ENCODE peak calls at places on chromosomes 3 and 15, in four cellular contexts. One of them, this sample, is unnamed.

GRCh38 chr3:27633224-27633545 is 88.9 kb downstream of the EOMES start:
- DNase-seq in HepG2: peak; percentile 3
- DNase-seq in GM12878: no peak
- DNase-seq in K562: no peak
- DNase-seq in this sample: peak; percentile 38

GRCh38 chr15:67108122-67108871 is 42.9 kb downstream of the SMAD3 start:
- DNase-seq in HepG2: peak; percentile 33
- DNase-seq in GM12878: no peak
- DNase-seq in K562: no peak
- DNase-seq in this sample: peak; percentile 57

GRCh38 chr3:1179116-1179515 is 86.3 kb downstream of the CNTN6 start:
- DNase-seq in HepG2: no peak
- DNase-seq in GM12878: no peak
- DNase-seq in K562: no peak
- DNase-seq in this sample: no peak

GRCh38 chr15:43872416-43873020 is 45.7 kb downstream of the WDR76 start:
- DNase-seq in HepG2: peak; percentile 57
- DNase-seq in GM12878: peak; percentile 4
- DNase-seq in K562: peak; percentile 61
- DNase-seq in this sample: peak; percentile 69

GRCh38 chr3:4758957-4759656 is 220.1 kb upstream of the BHLHE40 start:
- DNase-seq in HepG2: no peak
- DNase-seq in GM12878: no peak
- DNase-seq in K562: no peak
- DNase-seq in this sample: no peak

GRCh38 chr3:188890572-188891270 is 281.1 kb upstream of the TPRG1 start:
- DNase-seq in HepG2: no peak
- DNase-seq in GM12878: no peak
- DNase-seq in K562: no peak
- DNase-seq in this sample: no peak

GRCh38 chr15:95860406-95860805 is 470.1 kb upstream of the NR2F2 start:
- DNase-seq in HepG2: no peak
- DNase-seq in GM12878: no peak
- DNase-seq in K562: no peak
- DNase-seq in this sample: no peak

GRCh38 chr3:24088782-24089181 is 143.7 kb downstream of the NR1D2 start:
- DNase-seq in HepG2: peak; percentile 20
- DNase-seq in GM12878: no peak
- DNase-seq in K562: peak; percentile 68
- DNase-seq in this sample: peak; percentile 19

GRCh38 chr3:52537165-52537635 is 795 bp downstream of the UQCC5 start:
- DNase-seq in HepG2: no peak
- DNase-seq in GM12878: no peak
- DNase-seq in K562: no peak
- DNase-seq in this sample: no peak

GRCh38 chr15:47820047-47820779 is 102.9 kb downstream of the SEMA6D start:
- DNase-seq in HepG2: no peak
- DNase-seq in GM12878: no peak
- DNase-seq in K562: no peak
- DNase-seq in this sample: no peak

GRCh38 chr3:172617976-172618375 is 92.9 kb downstream of the NCEH1 start:
- DNase-seq in HepG2: no peak
- DNase-seq in GM12878: no peak
- DNase-seq in K562: no peak
- DNase-seq in this sample: no peak

GRCh38 chr3:126528800-126529541 is 5.0 kb downstream of the CHST13 start:
- DNase-seq in HepG2: peak; percentile 97
- DNase-seq in GM12878: no peak
- DNase-seq in K562: no peak
- DNase-seq in this sample: peak; percentile 48

GRCh38 chr3:80350771-80351170 is 583.0 kb upstream of the ROBO1 start:
- DNase-seq in HepG2: no peak
- DNase-seq in GM12878: no peak
- DNase-seq in K562: no peak
- DNase-seq in this sample: no peak

GRCh38 chr3:197520311-197521276 is 35.2 kb downstream of the BDH1 start:
- DNase-seq in HepG2: peak; percentile 96
- DNase-seq in GM12878: no peak
- DNase-seq in K562: peak; percentile 67
- DNase-seq in this sample: peak; percentile 94

GRCh38 chr3:59240856-59241255 is 191.0 kb upstream of the CFAP20DC start:
- DNase-seq in HepG2: no peak
- DNase-seq in GM12878: no peak
- DNase-seq in K562: no peak
- DNase-seq in this sample: no peak

GRCh38 chr3:117998071-117998470 is 1036.6 kb downstream of the IGSF11 start:
- DNase-seq in HepG2: no peak
- DNase-seq in GM12878: no peak
- DNase-seq in K562: no peak
- DNase-seq in this sample: no peak

GRCh38 chr3:156743859-156744258 is 69.5 kb downstream of the TIPARP start:
- DNase-seq in HepG2: no peak
- DNase-seq in GM12878: no peak
- DNase-seq in K562: no peak
- DNase-seq in this sample: no peak

GRCh38 chr3:112030911-112031310 is 3.6 kb upstream of the TMPRSS7 start:
- DNase-seq in HepG2: no peak
- DNase-seq in GM12878: no peak
- DNase-seq in K562: no peak
- DNase-seq in this sample: no peak

GRCh38 chr15:33699691-33700447 is 268.4 kb upstream of the CHRM5 start:
- DNase-seq in HepG2: peak; percentile 9
- DNase-seq in GM12878: no peak
- DNase-seq in K562: no peak
- DNase-seq in this sample: peak; percentile 53

GRCh38 chr3:24160424-24160823 is 215.3 kb downstream of the NR1D2 start:
- DNase-seq in HepG2: no peak
- DNase-seq in GM12878: no peak
- DNase-seq in K562: no peak
- DNase-seq in this sample: no peak

GRCh38 chr3:131238496-131238895 is 143.1 kb upstream of the NUDT16 start:
- DNase-seq in HepG2: no peak
- DNase-seq in GM12878: no peak
- DNase-seq in K562: no peak
- DNase-seq in this sample: no peak

GRCh38 chr15:96326551-96327154 is 3.8 kb upstream of the NR2F2 start:
- DNase-seq in HepG2: no peak
- DNase-seq in GM12878: no peak
- DNase-seq in K562: peak; percentile 42
- DNase-seq in this sample: no peak

GRCh38 chr3:63976166-63976861 is 47.0 kb downstream of the PSMD6 start:
- DNase-seq in HepG2: peak; percentile 62
- DNase-seq in GM12878: no peak
- DNase-seq in K562: no peak
- DNase-seq in this sample: no peak

GRCh38 chr15:66805207-66805975 is 103.4 kb downstream of the SMAD6 start:
- DNase-seq in HepG2: no peak
- DNase-seq in GM12878: no peak
- DNase-seq in K562: no peak
- DNase-seq in this sample: no peak

GRCh38 chr3:9730747-9731205 is 759 bp upstream of the BRPF1 start:
- DNase-seq in HepG2: no peak
- DNase-seq in GM12878: no peak
- DNase-seq in K562: no peak
- DNase-seq in this sample: peak; percentile 84

GRCh38 chr3:126245811-126246727 is 65.7 kb upstream of the ALDH1L1 start:
- DNase-seq in HepG2: peak; percentile 48
- DNase-seq in GM12878: no peak
- DNase-seq in K562: peak; percentile 32
- DNase-seq in this sample: peak; percentile 33

GRCh38 chr3:100102757-100103156 is 11.5 kb downstream of the FILIP1L start:
- DNase-seq in HepG2: no peak
- DNase-seq in GM12878: no peak
- DNase-seq in K562: no peak
- DNase-seq in this sample: no peak

DNA sequence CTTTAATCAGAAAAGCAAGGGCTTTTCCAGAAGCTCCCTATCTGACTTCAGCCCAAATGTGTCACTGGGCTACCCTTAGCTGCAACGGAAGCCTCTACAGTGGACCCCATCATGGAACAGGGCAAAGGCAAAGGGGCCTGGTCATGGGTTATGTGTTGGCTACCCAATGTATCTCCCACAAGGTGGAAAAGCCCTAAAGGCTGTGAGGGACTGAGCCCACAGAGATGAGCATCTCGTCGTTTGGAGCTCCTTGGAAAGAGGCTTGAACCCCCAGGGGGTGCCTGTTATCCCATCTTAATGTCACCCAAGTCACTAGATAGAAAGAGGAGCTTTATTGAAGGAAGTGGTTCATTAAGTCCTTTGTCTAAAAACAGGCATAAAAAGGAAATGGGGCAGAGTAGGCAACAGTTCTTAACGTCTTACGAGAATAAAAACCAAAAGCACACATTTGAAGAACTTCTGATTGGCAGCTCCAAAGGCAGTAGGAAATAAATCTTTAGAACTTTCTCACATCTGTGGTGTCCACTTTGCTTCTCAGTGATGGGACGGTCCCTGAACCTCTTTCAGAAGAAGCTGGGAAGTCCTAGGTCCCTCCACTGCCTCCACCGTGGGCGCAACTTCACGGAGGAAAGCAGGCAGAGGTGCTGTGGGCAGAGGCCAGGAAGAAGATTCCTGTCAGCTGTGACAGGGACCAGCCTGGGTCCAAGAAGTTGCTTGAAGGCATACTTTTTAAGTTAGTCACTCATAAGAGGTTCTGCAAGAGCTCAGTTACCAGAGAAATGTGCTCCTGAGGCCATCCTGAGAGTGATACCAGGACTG is 93.7 kb downstream of the MYLK start:
- DNase-seq in HepG2: no peak
- DNase-seq in GM12878: no peak
- DNase-seq in K562: no peak
- DNase-seq in this sample: no peak
- TF ChIP-seq CHD4 in HepG2: no peak
- TF ChIP-seq CHD4 in GM12878: no peak
- TF ChIP-seq CHD4 in K562: no peak
- TF ChIP-seq CHD4 in this sample: no peak

GRCh38 chr3:123608263-123608937 is 23.5 kb upstream of the HACD2 start:
- DNase-seq in HepG2: no peak
- DNase-seq in GM12878: no peak
- DNase-seq in K562: no peak
- DNase-seq in this sample: no peak

GRCh38 chr3:123609063-123609462 is 24.2 kb upstream of the HACD2 start:
- DNase-seq in HepG2: no peak
- DNase-seq in GM12878: no peak
- DNase-seq in K562: no peak
- DNase-seq in this sample: no peak

GRCh38 chr3:123602325-123602724 is 17.5 kb upstream of the HACD2 start:
- DNase-seq in HepG2: peak; percentile 78
- DNase-seq in GM12878: no peak
- DNase-seq in K562: no peak
- DNase-seq in this sample: peak; percentile 86

GRCh38 chr3:123606527-123606926 is 21.7 kb upstream of the HACD2 start:
- DNase-seq in HepG2: peak; percentile 28
- DNase-seq in GM12878: no peak
- DNase-seq in K562: no peak
- DNase-seq in this sample: no peak

DNA sequence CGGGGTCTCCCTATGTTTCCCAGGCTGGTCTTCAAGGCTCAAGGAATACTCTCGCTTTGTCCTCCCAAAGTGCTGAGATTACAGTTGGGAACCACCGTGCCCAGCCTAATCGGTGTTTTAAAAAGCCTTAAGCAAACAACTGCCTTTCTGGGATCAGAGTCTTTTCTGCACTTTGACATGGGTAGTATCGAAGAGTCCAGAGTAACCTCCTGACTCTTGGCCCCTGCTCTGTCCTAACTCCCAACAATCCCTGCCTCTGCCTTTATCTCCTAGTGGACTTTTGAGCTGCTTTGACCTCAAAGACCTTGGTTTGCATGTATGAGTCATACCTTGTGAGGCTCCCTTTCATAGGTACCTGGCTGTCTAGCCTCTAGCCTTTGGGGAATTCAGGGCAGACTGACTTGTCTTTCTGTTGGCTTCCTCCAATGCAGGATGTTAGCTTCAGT is 21.0 kb upstream of the HACD2 start:
- DNase-seq in HepG2: peak; percentile 99
- DNase-seq in GM12878: peak; percentile 55
- DNase-seq in K562: peak; percentile 16
- DNase-seq in this sample: peak; percentile 80
- TF ChIP-seq CHD4 in HepG2: no peak
- TF ChIP-seq CHD4 in GM12878: no peak
- TF ChIP-seq CHD4 in K562: no peak
- TF ChIP-seq CHD4 in this sample: no peak

GRCh38 chr3:57691411-57692133 is 1.3 kb downstream of the DENND6A start:
- DNase-seq in HepG2: no peak
- DNase-seq in GM12878: no peak
- DNase-seq in K562: no peak
- DNase-seq in this sample: no peak
- TF ChIP-seq CHD4 in HepG2: no peak
- TF ChIP-seq CHD4 in GM12878: no peak
- TF ChIP-seq CHD4 in K562: no peak
- TF ChIP-seq CHD4 in this sample: no peak

GRCh38 chr3:179324270-179324754 is 1.5 kb downstream of the ZNF639 start:
- DNase-seq in HepG2: no peak
- DNase-seq in GM12878: no peak
- DNase-seq in K562: peak; percentile 27
- DNase-seq in this sample: no peak
- TF ChIP-seq CHD4 in HepG2: no peak
- TF ChIP-seq CHD4 in GM12878: no peak
- TF ChIP-seq CHD4 in K562: no peak
- TF ChIP-seq CHD4 in this sample: no peak

GRCh38 chr3:136250862-136251460 is 821 bp downstream of the PCCB start:
- DNase-seq in HepG2: peak; percentile 64
- DNase-seq in GM12878: peak; percentile 16
- DNase-seq in K562: peak; percentile 72
- DNase-seq in this sample: no peak
- TF ChIP-seq CHD4 in HepG2: no peak
- TF ChIP-seq CHD4 in GM12878: no peak
- TF ChIP-seq CHD4 in K562: no peak
- TF ChIP-seq CHD4 in this sample: no peak